ENCODE peak calls at places on chromosomes 16 and 17, in nine cellular contexts. A is OCI-LY7; E is islet precursor cell; V is RWPE1; F is activated CD4-positive, alpha-beta T cell treated with anti-CD3 and anti-CD28 coated beads, Interleukin-2, amount 50 U/mL, for 1 hour; R is cardiac muscle cell; Z is activated CD8-positive, alpha-beta T cell treated with anti-CD3 and anti-CD28 coated beads for 36 hours; O is GM18507; D is skeletal muscle cell. L is an unnamed sample.

GRCh38 chr17:17712268-17712924 is 31.1 kb downstream of the RAI1 start:
- DNase-seq in O (no peak), Z (peak), R (no peak), F (no peak), E (peak), D (peak), A (no peak), V (no peak), L (no peak)

GRCh38 chr16:87541004-87541881 is 48.4 kb upstream of the ZCCHC14 start:
- DNase-seq in V (no peak), F (no peak), A (no peak), E (no peak), D (peak), Z (no peak), R (no peak), O (no peak), L (no peak)

GRCh38 chr16:47204736-47205499 is 61.2 kb upstream of the NETO2 start:
- DNase-seq in R (no peak), Z (no peak), F (no peak), V (no peak), O (no peak), D (no peak), E (no peak), A (no peak), L (no peak)

GRCh38 chr17:38415250-38416194 is 12.7 kb upstream of the ARHGAP23 start:
- DNase-seq in R (no peak), O (no peak), Z (peak), E (peak), A (peak), V (peak), D (no peak), F (no peak), L (peak)

GRCh38 chr16:75714661-75715060 is 11.6 kb downstream of the CPHXL start:
- DNase-seq in V (no peak), D (no peak), Z (no peak), A (no peak), E (no peak), F (no peak), R (no peak), O (no peak), L (no peak)

GRCh38 chr16:8178271-8178670 is 412.0 kb downstream of the TMEM114 start:
- DNase-seq in D (no peak), F (no peak), R (no peak), A (no peak), O (no peak), E (no peak), Z (no peak), V (no peak), L (no peak)

GRCh38 chr17:17978481-17979424 is 6.1 kb downstream of the DRC3 start:
- DNase-seq in O (no peak), R (no peak), F (no peak), A (no peak), D (no peak), E (no peak), Z (no peak), V (no peak), L (no peak)

GRCh38 chr16:22091721-22092120 is 620 bp upstream of the VWA3A start:
- DNase-seq in A (no peak), V (no peak), D (no peak), O (no peak), F (no peak), E (no peak), Z (no peak), R (no peak), L (no peak)

GRCh38 chr16:85782476-85782875 is 16.9 kb downstream of the EMC8 start:
- DNase-seq in R (no peak), D (no peak), O (no peak), A (no peak), F (no peak), V (no peak), Z (no peak), E (no peak), L (no peak)

GRCh38 chr17:39144414-39144813 is 7.0 kb downstream of the PLXDC1 start:
- DNase-seq in E (no peak), D (peak), Z (no peak), R (no peak), O (no peak), A (no peak), V (peak), F (no peak), L (peak)

GRCh38 chr17:69874220-69874670 is 200.8 kb upstream of the KCNJ16 start:
- DNase-seq in F (no peak), A (no peak), Z (no peak), D (peak), O (no peak), V (peak), E (peak), R (no peak), L (no peak)

GRCh38 chr17:36994438-36994837 is 45.7 kb downstream of the AATF start:
- DNase-seq in V (no peak), R (no peak), O (no peak), A (no peak), Z (no peak), E (no peak), D (peak), F (no peak), L (no peak)

GRCh38 chr16:82082543-82083244 is 47.6 kb downstream of the HSD17B2 start:
- DNase-seq in O (no peak), F (no peak), D (no peak), V (peak), A (no peak), R (no peak), E (peak), Z (peak), L (peak)

GRCh38 chr16:3876160-3876559 is 4.4 kb downstream of the CREBBP start:
- DNase-seq in Z (no peak), F (no peak), D (no peak), O (no peak), E (no peak), A (no peak), R (no peak), V (no peak), L (no peak)

GRCh38 chr17:53633856-53634255 is 188.9 kb upstream of the KIF2B start:
- DNase-seq in O (no peak), Z (no peak), R (no peak), F (no peak), A (no peak), V (no peak), E (no peak), D (no peak), L (no peak)

GRCh38 chr17:34451313-34451712 is 88.3 kb upstream of the CCL1 start:
- DNase-seq in A (no peak), R (peak), F (no peak), D (no peak), O (no peak), E (no peak), Z (no peak), V (no peak), L (no peak)

GRCh38 chr17:74446551-74447500 is 14.9 kb downstream of the GPRC5C start:
- DNase-seq in V (no peak), D (no peak), E (no peak), Z (peak), F (no peak), A (no peak), O (no peak), R (no peak), L (no peak)

GRCh38 chr16:88379694-88380040 is 3.1 kb upstream of the ZNF469 start:
- DNase-seq in F (no peak), Z (no peak), O (no peak), A (no peak), D (no peak), R (no peak), E (no peak), V (no peak), L (no peak)

GRCh38 chr16:72244853-72245252 is 72.9 kb upstream of the PMFBP1 start:
- DNase-seq in A (no peak), V (no peak), D (no peak), O (no peak), E (no peak), R (no peak), F (no peak), Z (no peak), L (no peak)

GRCh38 chr16:73002836-73003235 is 45.1 kb downstream of the ZFHX3 start:
- DNase-seq in F (no peak), Z (no peak), V (no peak), D (no peak), E (no peak), O (no peak), A (no peak), R (no peak), L (no peak)

GRCh38 chr16:74626741-74627416 is 20.0 kb upstream of the GLG1 start:
- DNase-seq in O (no peak), D (no peak), V (no peak), A (no peak), R (no peak), E (peak), F (no peak), Z (peak), L (no peak)

GRCh38 chr17:56754523-56755208 is 79.1 kb downstream of the C17orf67 start:
- DNase-seq in A (no peak), Z (peak), E (peak), R (peak), O (no peak), F (no peak), V (peak), D (no peak), L (no peak)

GRCh38 chr17:8409966-8410881 is 12.6 kb upstream of the RNF222 start:
- DNase-seq in Z (peak), E (peak), F (peak), R (peak), D (peak), V (peak), O (peak), A (peak), L (peak)

GRCh38 chr17:75499313-75500022 is 15.9 kb downstream of the CASKIN2 start:
- DNase-seq in A (no peak), D (no peak), E (no peak), F (no peak), R (no peak), V (no peak), O (no peak), Z (no peak), L (no peak)

GRCh38 chr17:29929006-29929543 is 953 bp downstream of the SSH2 start:
- DNase-seq in V (peak), Z (peak), O (no peak), F (peak), D (no peak), R (peak), A (peak), E (peak), L (peak)

GRCh38 chr17:45294506-45294905 is 22.3 kb downstream of the MAP3K14 start:
- DNase-seq in Z (no peak), E (no peak), A (no peak), D (peak), R (no peak), F (no peak), V (peak), O (no peak), L (no peak)

GRCh38 chr16:87648236-87648635 is 45.9 kb downstream of the JPH3 start:
- DNase-seq in F (no peak), V (no peak), D (no peak), O (no peak), A (no peak), E (no peak), R (no peak), Z (no peak), L (no peak)

GRCh38 chr17:21213491-21214014 is 408 bp downstream of the TMEM11 start:
- DNase-seq in O (peak), V (no peak), D (no peak), E (no peak), F (no peak), R (peak), A (peak), Z (peak), L (peak)

GRCh38 chr17:30970757-30971567 is at the start of gene RNF135:
- DNase-seq in V (peak), Z (peak), E (peak), O (peak), F (peak), D (peak), A (no peak), R (peak), L (peak)

GRCh38 chr16:82631701-82632685 is 5.2 kb downstream of the CDH13 start:
- DNase-seq in V (no peak), R (no peak), D (no peak), O (no peak), Z (peak), E (no peak), F (no peak), A (no peak), L (no peak)